ENCODE peak calls at places on chromosomes 3 and 15, in six cellular contexts. J, I, O, A, L and M are unnamed samples.

GRCh38 chr3:11582123-11582968 is 61.4 kb downstream of the VGLL4 start:
- DNase-seq in J (peak; percentile 85), I (peak; percentile 87), O (peak; percentile 86), A (no peak), L (peak; percentile 90), M (peak; percentile 86)

GRCh38 chr3:98534168-98534567 is 2.4 kb downstream of the GPR15 start:
- DNase-seq in J (no peak), I (no peak), O (no peak), A (no peak), L (no peak), M (no peak)

GRCh38 chr15:63439536-63440264 is 58.1 kb upstream of the CA12 start:
- DNase-seq in J (no peak), I (no peak), O (no peak), A (no peak), L (no peak), M (no peak)

GRCh38 chr3:59777559-59778178 is 727.8 kb upstream of the CFAP20DC start:
- DNase-seq in J (no peak), I (no peak), O (no peak), A (no peak), L (no peak), M (no peak)

GRCh38 chr3:157132936-157133335 is 27.0 kb downstream of the CCNL1 start:
- DNase-seq in J (no peak), I (no peak), O (no peak), A (no peak), L (no peak), M (no peak)

GRCh38 chr3:192207661-192208060 is 519.7 kb downstream of the FGF12 start:
- DNase-seq in J (no peak), I (no peak), O (no peak), A (no peak), L (no peak), M (no peak)

GRCh38 chr3:58210761-58211477 is at the start of gene DNASE1L3:
- DNase-seq in J (peak; percentile 47), I (peak; percentile 34), O (no peak), A (no peak), L (peak; percentile 27), M (no peak)

GRCh38 chr3:46214751-46215352 is 6.7 kb upstream of the CCR1 start:
- DNase-seq in J (no peak), I (no peak), O (no peak), A (no peak), L (peak; percentile 19), M (peak; percentile 51)

GRCh38 chr15:67089218-67090193 is 24.1 kb downstream of the SMAD3 start:
- DNase-seq in J (no peak), I (no peak), O (no peak), A (no peak), L (peak; percentile 72), M (no peak)

GRCh38 chr3:48459773-48460516 is 13.4 kb downstream of the ATRIP start:
- DNase-seq in J (no peak), I (no peak), O (no peak), A (no peak), L (no peak), M (no peak)

GRCh38 chr3:155714295-155714718 is 30.6 kb downstream of the PLCH1 start:
- DNase-seq in J (no peak), I (no peak), O (no peak), A (no peak), L (no peak), M (peak; percentile 11)

GRCh38 chr3:159859836-159860235 is 128.8 kb upstream of the IL12A start:
- DNase-seq in J (no peak), I (no peak), O (no peak), A (no peak), L (no peak), M (no peak)

GRCh38 chr3:132283440-132283839 is 33.8 kb upstream of the ACP3 start:
- DNase-seq in J (no peak), I (peak; percentile 95), O (no peak), A (no peak), L (peak; percentile 66), M (no peak)

GRCh38 chr3:153163349-153164008 is 1.5 kb downstream of the RAP2B start:
- DNase-seq in J (no peak), I (peak; percentile 52), O (peak; percentile 20), A (no peak), L (peak; percentile 36), M (no peak)

DNA sequence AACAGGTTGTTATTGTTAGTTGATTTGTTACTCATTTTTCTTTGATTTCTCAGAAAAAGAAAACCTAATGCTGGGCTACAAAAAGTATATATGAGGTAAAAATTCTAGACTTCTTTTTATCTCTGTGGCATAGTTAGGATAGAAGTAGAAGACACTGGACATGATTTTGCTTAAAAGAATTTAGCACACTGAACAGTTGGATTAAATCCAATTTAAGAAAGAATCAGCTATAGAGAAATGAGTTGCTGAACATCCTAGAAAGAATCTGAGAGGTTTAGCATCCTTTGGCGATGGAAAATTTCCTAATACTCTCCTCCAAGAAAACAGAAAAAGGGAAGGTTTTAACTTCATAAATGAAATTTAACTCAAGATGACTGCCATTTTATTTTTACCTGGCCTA is 259.7 kb downstream of the TBL1XR1 start:
- DNase-seq in J (no peak), I (no peak), O (no peak), A (no peak), L (peak; percentile 69), M (no peak)
- H3K4me3 ChIP-seq in J (no peak overlapping the region), I (no peak overlapping the region), O (no peak overlapping the region), A (no peak overlapping the region), L (no peak overlapping the region), M (no peak overlapping the region)

GRCh38 chr3:52053307-52054304 is 2.8 kb downstream of the DUSP7 start:
- DNase-seq in J (no peak), I (peak; percentile 58), O (peak; percentile 54), A (no peak), L (peak; percentile 64), M (no peak)

GRCh38 chr3:52051444-52051843 is 4.9 kb downstream of the DUSP7 start:
- DNase-seq in J (no peak), I (no peak), O (no peak), A (no peak), L (no peak), M (no peak)

GRCh38 chr3:52054689-52055511 is 1.5 kb downstream of the DUSP7 start:
- DNase-seq in J (no peak), I (peak; percentile 19), O (no peak), A (no peak), L (no peak), M (peak; percentile 32)

GRCh38 chr3:52050571-52050970 is 5.8 kb downstream of the DUSP7 start:
- DNase-seq in J (no peak), I (no peak), O (no peak), A (no peak), L (no peak), M (no peak)

DNA sequence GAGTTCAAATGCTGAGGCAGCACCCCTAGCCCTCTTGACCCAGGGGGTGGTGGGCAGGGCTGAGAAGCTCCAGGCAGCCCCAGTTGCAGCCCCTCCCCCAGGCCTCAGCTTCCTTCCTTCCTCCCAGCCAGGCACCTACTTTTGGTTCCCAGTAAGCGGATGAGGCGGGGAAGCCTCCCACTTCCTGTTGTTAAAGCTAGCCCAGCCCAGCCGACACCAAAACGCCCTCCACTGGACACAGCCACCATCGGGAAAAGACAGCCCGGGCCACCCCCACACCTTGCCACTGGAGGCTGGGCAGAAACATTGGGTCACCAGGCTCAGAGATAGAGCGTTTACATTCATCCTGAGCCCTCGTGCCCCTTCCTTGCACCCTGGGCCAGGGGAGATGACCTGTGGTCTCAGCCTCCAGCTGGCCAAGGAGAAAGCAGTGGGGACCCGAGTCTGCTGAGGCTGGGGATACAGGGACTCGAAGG is 3.5 kb downstream of the DUSP7 start:
- DNase-seq in J (peak; percentile 92), I (peak; percentile 88), O (peak; percentile 87), A (peak; percentile 67), L (peak; percentile 78), M (peak; percentile 63)
- H3K4me3 ChIP-seq in J (peak overlapping the region; percentile 84), I (peak overlapping the region; percentile 45), O (no peak overlapping the region), A (peak overlapping the region; percentile 95), L (peak overlapping the region; percentile 40), M (peak overlapping the region; percentile 33)

GRCh38 chr3:9508781-9509180 is 44.8 kb downstream of the LHFPL4 start:
- DNase-seq in J (no peak), I (no peak), O (no peak), A (no peak), L (no peak), M (no peak)

GRCh38 chr3:9503283-9503682 is 50.3 kb downstream of the LHFPL4 start:
- DNase-seq in J (no peak), I (peak; percentile 69), O (peak; percentile 58), A (no peak), L (peak; percentile 84), M (peak; percentile 75)

GRCh38 chr3:9512456-9513045 is 41.1 kb downstream of the LHFPL4 start:
- DNase-seq in J (no peak), I (no peak), O (no peak), A (no peak), L (no peak), M (no peak)

DNA sequence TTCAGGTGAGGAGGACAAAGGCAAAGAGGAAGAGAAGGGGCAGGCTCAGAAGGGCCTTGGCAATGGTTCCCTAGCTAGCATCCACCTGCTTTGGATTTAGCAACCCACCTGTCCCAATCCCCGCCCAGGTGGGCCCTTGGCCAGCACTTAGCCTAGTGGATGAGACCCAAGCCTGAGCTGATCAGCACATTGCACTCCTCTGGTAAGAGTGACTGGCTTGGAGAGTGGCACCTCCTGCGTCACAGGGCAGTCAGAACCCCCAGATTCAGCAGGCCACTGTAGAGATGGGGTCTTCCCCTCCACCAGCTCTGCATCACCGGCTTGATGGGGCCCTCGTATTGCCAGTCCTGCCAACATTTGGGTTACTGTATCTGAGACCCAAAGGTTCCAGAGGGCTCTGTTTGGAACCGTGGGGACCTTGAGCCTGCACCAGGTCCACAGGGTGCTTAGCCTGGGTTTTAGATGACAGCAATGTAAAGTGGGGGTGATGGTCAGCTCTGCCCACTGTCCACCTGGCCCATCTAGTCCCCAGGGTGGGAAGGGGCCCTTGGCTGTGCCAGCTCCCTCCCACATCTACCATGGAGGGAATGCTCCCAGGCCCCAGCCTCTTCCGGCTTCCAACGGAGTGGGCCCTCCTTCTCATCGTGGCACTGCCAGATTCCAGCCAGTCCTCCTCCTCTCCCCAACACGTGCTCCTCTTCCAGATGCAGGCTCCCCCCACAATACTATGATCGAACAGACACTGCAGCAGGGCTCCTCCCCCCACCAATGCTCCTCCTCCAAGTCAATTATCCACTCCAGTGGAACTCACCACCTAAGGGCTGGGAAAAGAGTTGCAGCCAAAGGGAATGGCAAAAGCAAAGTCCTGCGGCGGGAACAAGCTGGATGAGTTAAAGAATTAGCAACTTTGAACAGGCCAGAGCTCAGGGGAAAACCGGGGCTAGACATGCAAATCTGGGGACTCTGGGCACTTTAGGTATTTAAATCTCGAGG is 45.7 kb downstream of the LHFPL4 start:
- DNase-seq in J (no peak), I (no peak), O (no peak), A (no peak), L (no peak), M (no peak)
- H3K4me3 ChIP-seq in J (no peak overlapping the region), I (no peak overlapping the region), O (no peak overlapping the region), A (no peak overlapping the region), L (no peak overlapping the region), M (no peak overlapping the region)

DNA sequence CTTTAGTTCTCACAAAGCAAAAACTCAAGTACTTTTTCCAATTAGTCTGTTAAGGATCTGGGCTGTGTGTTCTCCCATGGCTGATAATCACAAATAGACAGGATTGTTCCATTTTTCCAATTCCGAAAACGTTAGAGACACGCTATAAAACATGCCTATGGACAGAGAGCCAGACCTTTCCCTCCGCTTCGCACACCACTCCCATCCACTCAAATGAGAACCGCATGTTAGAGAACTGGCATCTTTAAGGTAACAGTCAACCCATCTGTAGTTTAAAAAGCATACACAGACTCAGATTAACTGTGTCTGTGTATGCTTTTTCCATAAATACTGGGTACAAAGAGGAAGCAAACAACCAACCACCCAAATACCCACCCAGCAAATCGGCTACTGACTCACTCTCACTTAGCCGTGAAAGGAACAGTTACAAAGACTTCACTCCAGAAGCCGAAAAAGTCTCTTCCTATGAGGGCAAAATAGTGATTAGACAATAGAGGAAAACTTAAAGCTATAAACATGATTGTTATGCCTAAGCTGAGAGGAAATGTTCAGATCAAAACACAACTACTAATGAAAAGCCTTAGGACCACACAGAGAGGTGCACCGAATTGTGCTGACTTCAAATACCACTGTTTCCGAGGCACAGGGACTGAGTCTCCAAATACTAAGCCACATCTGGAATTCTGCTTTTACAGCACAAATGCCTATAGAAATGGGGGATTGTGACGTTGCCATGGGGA is 36.1 kb downstream of the IL17RD start:
- DNase-seq in J (peak; percentile 33), I (no peak), O (no peak), A (no peak), L (no peak), M (no peak)
- H3K4me3 ChIP-seq in J (no peak overlapping the region), I (no peak overlapping the region), O (peak overlapping the region; percentile 17), A (no peak overlapping the region), L (no peak overlapping the region), M (no peak overlapping the region)